ENCODE peak calls at places on chromosomes 16 and 17, in ten cellular contexts. One of them, this sample, is unnamed.

GRCh38 chr17:42387663-42388380 is 420 bp downstream of the STAT3 start:
- DNase-seq in CD4-positive, alpha-beta T cell: no peak
- DNase-seq in glutamatergic neuron: peak
- DNase-seq in cardiac fibroblast: peak
- DNase-seq in stimulated activated effector memory CD8-positive, alpha-beta T cell treated with anti-CD3 and anti-CD28 coated beads, Interleukin-12 subunit alpha, Interleukin-12 subunit beta, amount 100 ng/mL, for 72 hours: peak
- DNase-seq in body of pancreas: peak
- DNase-seq in astrocyte of the spinal cord: no peak
- DNase-seq in pulmonary artery endothelial cell: no peak
- DNase-seq in fibroblast of lung: no peak
- DNase-seq in midbrain: peak
- DNase-seq in this sample: no peak

GRCh38 chr17:80175411-80175810 is 5.6 kb downstream of the CARD14 start:
- DNase-seq in cardiac fibroblast: peak
- DNase-seq in pulmonary artery endothelial cell: no peak
- DNase-seq in CD4-positive, alpha-beta T cell: no peak
- DNase-seq in fibroblast of lung: peak
- DNase-seq in glutamatergic neuron: no peak
- DNase-seq in midbrain: no peak
- DNase-seq in body of pancreas: peak
- DNase-seq in astrocyte of the spinal cord: no peak
- DNase-seq in stimulated activated effector memory CD8-positive, alpha-beta T cell treated with anti-CD3 and anti-CD28 coated beads, Interleukin-12 subunit alpha, Interleukin-12 subunit beta, amount 100 ng/mL, for 72 hours: no peak
- DNase-seq in this sample: no peak

GRCh38 chr16:8885674-8886592 is 3.8 kb downstream of the LITAFD start:
- DNase-seq in pulmonary artery endothelial cell: no peak
- DNase-seq in astrocyte of the spinal cord: peak
- DNase-seq in fibroblast of lung: peak
- DNase-seq in glutamatergic neuron: peak
- DNase-seq in cardiac fibroblast: peak
- DNase-seq in midbrain: no peak
- DNase-seq in stimulated activated effector memory CD8-positive, alpha-beta T cell treated with anti-CD3 and anti-CD28 coated beads, Interleukin-12 subunit alpha, Interleukin-12 subunit beta, amount 100 ng/mL, for 72 hours: no peak
- DNase-seq in body of pancreas: peak
- DNase-seq in CD4-positive, alpha-beta T cell: no peak
- DNase-seq in this sample: no peak

GRCh38 chr16:23924138-23924537 is 88.4 kb downstream of the PRKCB start:
- DNase-seq in cardiac fibroblast: no peak
- DNase-seq in midbrain: no peak
- DNase-seq in body of pancreas: no peak
- DNase-seq in stimulated activated effector memory CD8-positive, alpha-beta T cell treated with anti-CD3 and anti-CD28 coated beads, Interleukin-12 subunit alpha, Interleukin-12 subunit beta, amount 100 ng/mL, for 72 hours: no peak
- DNase-seq in fibroblast of lung: no peak
- DNase-seq in CD4-positive, alpha-beta T cell: no peak
- DNase-seq in glutamatergic neuron: no peak
- DNase-seq in astrocyte of the spinal cord: no peak
- DNase-seq in pulmonary artery endothelial cell: no peak
- DNase-seq in this sample: no peak

GRCh38 chr17:76353004-76353598 is 615 bp downstream of the PRPSAP1 start:
- DNase-seq in fibroblast of lung: no peak
- DNase-seq in stimulated activated effector memory CD8-positive, alpha-beta T cell treated with anti-CD3 and anti-CD28 coated beads, Interleukin-12 subunit alpha, Interleukin-12 subunit beta, amount 100 ng/mL, for 72 hours: peak
- DNase-seq in cardiac fibroblast: no peak
- DNase-seq in body of pancreas: peak
- DNase-seq in glutamatergic neuron: peak
- DNase-seq in midbrain: no peak
- DNase-seq in CD4-positive, alpha-beta T cell: no peak
- DNase-seq in astrocyte of the spinal cord: no peak
- DNase-seq in pulmonary artery endothelial cell: no peak
- DNase-seq in this sample: peak

GRCh38 chr16:27689711-27690110 is 139.8 kb downstream of the KATNIP start:
- DNase-seq in glutamatergic neuron: no peak
- DNase-seq in midbrain: no peak
- DNase-seq in stimulated activated effector memory CD8-positive, alpha-beta T cell treated with anti-CD3 and anti-CD28 coated beads, Interleukin-12 subunit alpha, Interleukin-12 subunit beta, amount 100 ng/mL, for 72 hours: no peak
- DNase-seq in fibroblast of lung: peak
- DNase-seq in body of pancreas: no peak
- DNase-seq in astrocyte of the spinal cord: peak
- DNase-seq in CD4-positive, alpha-beta T cell: no peak
- DNase-seq in cardiac fibroblast: no peak
- DNase-seq in pulmonary artery endothelial cell: no peak
- DNase-seq in this sample: no peak

GRCh38 chr16:69179255-69180010 is 7.5 kb upstream of the SNTB2 start:
- DNase-seq in fibroblast of lung: peak
- DNase-seq in midbrain: peak
- DNase-seq in body of pancreas: peak
- DNase-seq in stimulated activated effector memory CD8-positive, alpha-beta T cell treated with anti-CD3 and anti-CD28 coated beads, Interleukin-12 subunit alpha, Interleukin-12 subunit beta, amount 100 ng/mL, for 72 hours: no peak
- DNase-seq in astrocyte of the spinal cord: peak
- DNase-seq in pulmonary artery endothelial cell: peak
- DNase-seq in cardiac fibroblast: peak
- DNase-seq in glutamatergic neuron: no peak
- DNase-seq in CD4-positive, alpha-beta T cell: no peak
- DNase-seq in this sample: no peak

GRCh38 chr16:30183961-30184429 is 593 bp downstream of the CORO1A start:
- DNase-seq in cardiac fibroblast: no peak
- DNase-seq in pulmonary artery endothelial cell: no peak
- DNase-seq in astrocyte of the spinal cord: no peak
- DNase-seq in fibroblast of lung: no peak
- DNase-seq in midbrain: no peak
- DNase-seq in body of pancreas: peak
- DNase-seq in CD4-positive, alpha-beta T cell: peak
- DNase-seq in stimulated activated effector memory CD8-positive, alpha-beta T cell treated with anti-CD3 and anti-CD28 coated beads, Interleukin-12 subunit alpha, Interleukin-12 subunit beta, amount 100 ng/mL, for 72 hours: peak
- DNase-seq in glutamatergic neuron: peak
- DNase-seq in this sample: peak

GRCh38 chr16:10895053-10895946 is 18.3 kb downstream of the CIITA start:
- DNase-seq in pulmonary artery endothelial cell: no peak
- DNase-seq in stimulated activated effector memory CD8-positive, alpha-beta T cell treated with anti-CD3 and anti-CD28 coated beads, Interleukin-12 subunit alpha, Interleukin-12 subunit beta, amount 100 ng/mL, for 72 hours: peak
- DNase-seq in fibroblast of lung: peak
- DNase-seq in body of pancreas: no peak
- DNase-seq in glutamatergic neuron: no peak
- DNase-seq in midbrain: no peak
- DNase-seq in cardiac fibroblast: peak
- DNase-seq in astrocyte of the spinal cord: peak
- DNase-seq in CD4-positive, alpha-beta T cell: no peak
- DNase-seq in this sample: no peak

GRCh38 chr16:65410801-65411200 is 288.9 kb upstream of the CDH11 start:
- DNase-seq in glutamatergic neuron: no peak
- DNase-seq in body of pancreas: no peak
- DNase-seq in stimulated activated effector memory CD8-positive, alpha-beta T cell treated with anti-CD3 and anti-CD28 coated beads, Interleukin-12 subunit alpha, Interleukin-12 subunit beta, amount 100 ng/mL, for 72 hours: no peak
- DNase-seq in astrocyte of the spinal cord: peak
- DNase-seq in fibroblast of lung: peak
- DNase-seq in cardiac fibroblast: no peak
- DNase-seq in pulmonary artery endothelial cell: no peak
- DNase-seq in midbrain: no peak
- DNase-seq in CD4-positive, alpha-beta T cell: no peak
- DNase-seq in this sample: no peak

GRCh38 chr17:17751489-17751995 is 70.3 kb downstream of the RAI1 start:
- DNase-seq in astrocyte of the spinal cord: no peak
- DNase-seq in glutamatergic neuron: no peak
- DNase-seq in cardiac fibroblast: no peak
- DNase-seq in stimulated activated effector memory CD8-positive, alpha-beta T cell treated with anti-CD3 and anti-CD28 coated beads, Interleukin-12 subunit alpha, Interleukin-12 subunit beta, amount 100 ng/mL, for 72 hours: no peak
- DNase-seq in CD4-positive, alpha-beta T cell: peak
- DNase-seq in body of pancreas: no peak
- DNase-seq in midbrain: no peak
- DNase-seq in fibroblast of lung: no peak
- DNase-seq in pulmonary artery endothelial cell: no peak
- DNase-seq in this sample: no peak

GRCh38 chr16:87552772-87553171 is 49.5 kb upstream of the JPH3 start:
- DNase-seq in cardiac fibroblast: no peak
- DNase-seq in astrocyte of the spinal cord: no peak
- DNase-seq in body of pancreas: no peak
- DNase-seq in fibroblast of lung: peak
- DNase-seq in stimulated activated effector memory CD8-positive, alpha-beta T cell treated with anti-CD3 and anti-CD28 coated beads, Interleukin-12 subunit alpha, Interleukin-12 subunit beta, amount 100 ng/mL, for 72 hours: no peak
- DNase-seq in glutamatergic neuron: no peak
- DNase-seq in midbrain: no peak
- DNase-seq in CD4-positive, alpha-beta T cell: no peak
- DNase-seq in pulmonary artery endothelial cell: no peak
- DNase-seq in this sample: no peak

GRCh38 chr17:57442401-57442823 is 186.1 kb downstream of the MSI2 start:
- DNase-seq in fibroblast of lung: peak
- DNase-seq in cardiac fibroblast: peak
- DNase-seq in stimulated activated effector memory CD8-positive, alpha-beta T cell treated with anti-CD3 and anti-CD28 coated beads, Interleukin-12 subunit alpha, Interleukin-12 subunit beta, amount 100 ng/mL, for 72 hours: no peak
- DNase-seq in glutamatergic neuron: no peak
- DNase-seq in body of pancreas: no peak
- DNase-seq in midbrain: no peak
- DNase-seq in astrocyte of the spinal cord: peak
- DNase-seq in pulmonary artery endothelial cell: no peak
- DNase-seq in CD4-positive, alpha-beta T cell: no peak
- DNase-seq in this sample: no peak

GRCh38 chr17:49260011-49260921 is 29.7 kb upstream of the PHOSPHO1 start:
- DNase-seq in cardiac fibroblast: peak
- DNase-seq in pulmonary artery endothelial cell: peak
- DNase-seq in astrocyte of the spinal cord: peak
- DNase-seq in CD4-positive, alpha-beta T cell: peak
- DNase-seq in stimulated activated effector memory CD8-positive, alpha-beta T cell treated with anti-CD3 and anti-CD28 coated beads, Interleukin-12 subunit alpha, Interleukin-12 subunit beta, amount 100 ng/mL, for 72 hours: peak
- DNase-seq in fibroblast of lung: peak
- DNase-seq in midbrain: no peak
- DNase-seq in glutamatergic neuron: peak
- DNase-seq in body of pancreas: peak
- DNase-seq in this sample: peak

GRCh38 chr17:78609198-78609597 is 32.0 kb upstream of the DNAH17 start:
- DNase-seq in astrocyte of the spinal cord: no peak
- DNase-seq in glutamatergic neuron: no peak
- DNase-seq in cardiac fibroblast: no peak
- DNase-seq in stimulated activated effector memory CD8-positive, alpha-beta T cell treated with anti-CD3 and anti-CD28 coated beads, Interleukin-12 subunit alpha, Interleukin-12 subunit beta, amount 100 ng/mL, for 72 hours: no peak
- DNase-seq in midbrain: peak
- DNase-seq in CD4-positive, alpha-beta T cell: no peak
- DNase-seq in fibroblast of lung: no peak
- DNase-seq in body of pancreas: no peak
- DNase-seq in pulmonary artery endothelial cell: no peak
- DNase-seq in this sample: no peak

GRCh38 chr16:29982560-29983419 is 9.1 kb downstream of the TAOK2 start:
- DNase-seq in astrocyte of the spinal cord: no peak
- DNase-seq in fibroblast of lung: no peak
- DNase-seq in glutamatergic neuron: no peak
- DNase-seq in cardiac fibroblast: no peak
- DNase-seq in CD4-positive, alpha-beta T cell: no peak
- DNase-seq in stimulated activated effector memory CD8-positive, alpha-beta T cell treated with anti-CD3 and anti-CD28 coated beads, Interleukin-12 subunit alpha, Interleukin-12 subunit beta, amount 100 ng/mL, for 72 hours: no peak
- DNase-seq in body of pancreas: no peak
- DNase-seq in pulmonary artery endothelial cell: no peak
- DNase-seq in midbrain: no peak
- DNase-seq in this sample: no peak

GRCh38 chr16:24815052-24815451 is 30.7 kb upstream of the SLC5A11 start:
- DNase-seq in stimulated activated effector memory CD8-positive, alpha-beta T cell treated with anti-CD3 and anti-CD28 coated beads, Interleukin-12 subunit alpha, Interleukin-12 subunit beta, amount 100 ng/mL, for 72 hours: no peak
- DNase-seq in glutamatergic neuron: no peak
- DNase-seq in cardiac fibroblast: no peak
- DNase-seq in midbrain: no peak
- DNase-seq in astrocyte of the spinal cord: no peak
- DNase-seq in body of pancreas: no peak
- DNase-seq in CD4-positive, alpha-beta T cell: no peak
- DNase-seq in pulmonary artery endothelial cell: no peak
- DNase-seq in fibroblast of lung: no peak
- DNase-seq in this sample: no peak

GRCh38 chr16:49986351-49987124 is 38.5 kb upstream of the CNEP1R1 start:
- DNase-seq in CD4-positive, alpha-beta T cell: no peak
- DNase-seq in midbrain: no peak
- DNase-seq in pulmonary artery endothelial cell: peak
- DNase-seq in glutamatergic neuron: no peak
- DNase-seq in stimulated activated effector memory CD8-positive, alpha-beta T cell treated with anti-CD3 and anti-CD28 coated beads, Interleukin-12 subunit alpha, Interleukin-12 subunit beta, amount 100 ng/mL, for 72 hours: no peak
- DNase-seq in body of pancreas: no peak
- DNase-seq in astrocyte of the spinal cord: peak
- DNase-seq in fibroblast of lung: peak
- DNase-seq in cardiac fibroblast: peak
- DNase-seq in this sample: no peak

GRCh38 chr17:44934745-44935105 is 12.8 kb downstream of the KIF18B start:
- DNase-seq in CD4-positive, alpha-beta T cell: no peak
- DNase-seq in astrocyte of the spinal cord: no peak
- DNase-seq in cardiac fibroblast: no peak
- DNase-seq in pulmonary artery endothelial cell: no peak
- DNase-seq in body of pancreas: no peak
- DNase-seq in stimulated activated effector memory CD8-positive, alpha-beta T cell treated with anti-CD3 and anti-CD28 coated beads, Interleukin-12 subunit alpha, Interleukin-12 subunit beta, amount 100 ng/mL, for 72 hours: no peak
- DNase-seq in glutamatergic neuron: no peak
- DNase-seq in fibroblast of lung: no peak
- DNase-seq in midbrain: no peak
- DNase-seq in this sample: no peak

GRCh38 chr17:63419949-63420867 is 25.9 kb downstream of the CYB561 start:
- DNase-seq in CD4-positive, alpha-beta T cell: no peak
- DNase-seq in stimulated activated effector memory CD8-positive, alpha-beta T cell treated with anti-CD3 and anti-CD28 coated beads, Interleukin-12 subunit alpha, Interleukin-12 subunit beta, amount 100 ng/mL, for 72 hours: no peak
- DNase-seq in pulmonary artery endothelial cell: peak
- DNase-seq in midbrain: no peak
- DNase-seq in astrocyte of the spinal cord: no peak
- DNase-seq in glutamatergic neuron: no peak
- DNase-seq in fibroblast of lung: no peak
- DNase-seq in cardiac fibroblast: no peak
- DNase-seq in body of pancreas: no peak
- DNase-seq in this sample: no peak

GRCh38 chr16:68275611-68276191 is 11.4 kb downstream of the SLC7A6 start:
- DNase-seq in cardiac fibroblast: no peak
- DNase-seq in glutamatergic neuron: no peak
- DNase-seq in fibroblast of lung: no peak
- DNase-seq in stimulated activated effector memory CD8-positive, alpha-beta T cell treated with anti-CD3 and anti-CD28 coated beads, Interleukin-12 subunit alpha, Interleukin-12 subunit beta, amount 100 ng/mL, for 72 hours: no peak
- DNase-seq in astrocyte of the spinal cord: no peak
- DNase-seq in pulmonary artery endothelial cell: no peak
- DNase-seq in CD4-positive, alpha-beta T cell: peak
- DNase-seq in body of pancreas: no peak
- DNase-seq in midbrain: no peak
- DNase-seq in this sample: no peak

GRCh38 chr17:65742433-65743312 is 181.2 kb upstream of the AXIN2 start:
- DNase-seq in stimulated activated effector memory CD8-positive, alpha-beta T cell treated with anti-CD3 and anti-CD28 coated beads, Interleukin-12 subunit alpha, Interleukin-12 subunit beta, amount 100 ng/mL, for 72 hours: no peak
- DNase-seq in midbrain: no peak
- DNase-seq in glutamatergic neuron: no peak
- DNase-seq in fibroblast of lung: peak
- DNase-seq in CD4-positive, alpha-beta T cell: no peak
- DNase-seq in astrocyte of the spinal cord: peak
- DNase-seq in cardiac fibroblast: peak
- DNase-seq in body of pancreas: no peak
- DNase-seq in pulmonary artery endothelial cell: peak
- DNase-seq in this sample: no peak

GRCh38 chr17:49117581-49118230 is 14.9 kb upstream of the B4GALNT2 start:
- DNase-seq in midbrain: no peak
- DNase-seq in glutamatergic neuron: no peak
- DNase-seq in cardiac fibroblast: no peak
- DNase-seq in astrocyte of the spinal cord: no peak
- DNase-seq in body of pancreas: no peak
- DNase-seq in fibroblast of lung: no peak
- DNase-seq in pulmonary artery endothelial cell: no peak
- DNase-seq in CD4-positive, alpha-beta T cell: no peak
- DNase-seq in stimulated activated effector memory CD8-positive, alpha-beta T cell treated with anti-CD3 and anti-CD28 coated beads, Interleukin-12 subunit alpha, Interleukin-12 subunit beta, amount 100 ng/mL, for 72 hours: no peak
- DNase-seq in this sample: no peak

GRCh38 chr17:70137451-70138230 is 31.7 kb upstream of the KCNJ2 start:
- DNase-seq in body of pancreas: peak
- DNase-seq in stimulated activated effector memory CD8-positive, alpha-beta T cell treated with anti-CD3 and anti-CD28 coated beads, Interleukin-12 subunit alpha, Interleukin-12 subunit beta, amount 100 ng/mL, for 72 hours: peak
- DNase-seq in cardiac fibroblast: peak
- DNase-seq in CD4-positive, alpha-beta T cell: no peak
- DNase-seq in fibroblast of lung: peak
- DNase-seq in glutamatergic neuron: no peak
- DNase-seq in pulmonary artery endothelial cell: peak
- DNase-seq in midbrain: peak
- DNase-seq in astrocyte of the spinal cord: peak
- DNase-seq in this sample: peak

GRCh38 chr16:88772871-88773811 is 11.9 kb downstream of the PIEZO1 start:
- DNase-seq in glutamatergic neuron: peak
- DNase-seq in stimulated activated effector memory CD8-positive, alpha-beta T cell treated with anti-CD3 and anti-CD28 coated beads, Interleukin-12 subunit alpha, Interleukin-12 subunit beta, amount 100 ng/mL, for 72 hours: no peak
- DNase-seq in midbrain: peak
- DNase-seq in CD4-positive, alpha-beta T cell: no peak
- DNase-seq in astrocyte of the spinal cord: peak
- DNase-seq in pulmonary artery endothelial cell: no peak
- DNase-seq in body of pancreas: peak
- DNase-seq in fibroblast of lung: peak
- DNase-seq in cardiac fibroblast: peak
- DNase-seq in this sample: no peak

GRCh38 chr17:49977463-49978389 is 8.7 kb downstream of the DLX4 start:
- DNase-seq in body of pancreas: no peak
- DNase-seq in astrocyte of the spinal cord: no peak
- DNase-seq in fibroblast of lung: peak
- DNase-seq in cardiac fibroblast: no peak
- DNase-seq in stimulated activated effector memory CD8-positive, alpha-beta T cell treated with anti-CD3 and anti-CD28 coated beads, Interleukin-12 subunit alpha, Interleukin-12 subunit beta, amount 100 ng/mL, for 72 hours: no peak
- DNase-seq in pulmonary artery endothelial cell: no peak
- DNase-seq in midbrain: no peak
- DNase-seq in CD4-positive, alpha-beta T cell: no peak
- DNase-seq in glutamatergic neuron: no peak
- DNase-seq in this sample: no peak

This sample was measured in GM19239.